ENCODE peak calls at places on chromosomes 7 and 10, in nine cellular contexts. N is endothelial cell of umbilical vein, D is hepatocyte, R is PC-3, Y is fibroblast of pulmonary artery, O is neural crest cell, K is HepG2, M is tibial artery, B is IMR-90. W is an unnamed sample.

GRCh38 chr10:33010132-33011037 is 52.4 kb upstream of the ITGB1 start:
- DNase-seq in K (peak; percentile 34), O (no peak), R (peak; percentile 100), Y (peak; percentile 72), N (peak; percentile 37), D (peak; percentile 54), B (peak; percentile 86), M (no peak), W (no peak)

GRCh38 chr10:100744136-100744979 is 1.0 kb upstream of the PAX2 start:
- DNase-seq in Y (no peak), O (no peak), N (no peak), D (no peak), R (no peak), K (no peak), B (no peak), M (no peak), W (no peak)

GRCh38 chr10:3763035-3763456 is 22.0 kb downstream of the KLF6 start:
- DNase-seq in K (no peak), O (no peak), M (no peak), B (peak; percentile 59), R (peak; percentile 85), Y (no peak), N (no peak), D (peak; percentile 2), W (no peak)

GRCh38 chr7:26191233-26191973 is 9.1 kb downstream of the HNRNPA2B1 start:
- DNase-seq in B (no peak), R (no peak), D (no peak), N (no peak), M (no peak), O (no peak), K (no peak), Y (no peak), W (no peak)

GRCh38 chr10:22271786-22272185 is 44.4 kb upstream of the COMMD3 start:
- DNase-seq in Y (no peak), N (no peak), O (no peak), M (no peak), K (no peak), D (no peak), B (no peak), R (no peak), W (no peak)

GRCh38 chr7:137169282-137169698 is 174.2 kb downstream of the PTN start:
- DNase-seq in R (peak; percentile 68), O (peak; percentile 58), B (peak; percentile 85), N (peak; percentile 53), D (peak; percentile 85), M (peak; percentile 21), Y (peak; percentile 88), K (peak; percentile 26), W (no peak)

GRCh38 chr10:96693431-96693830 is 26.9 kb downstream of the PIK3AP1 start:
- DNase-seq in R (no peak), B (no peak), M (no peak), K (no peak), N (no peak), Y (no peak), D (no peak), O (no peak), W (no peak)

GRCh38 chr7:17408904-17409290 is 110.4 kb downstream of the AHR start:
- DNase-seq in D (no peak), M (no peak), O (no peak), N (no peak), K (no peak), B (peak; percentile 46), Y (no peak), R (peak; percentile 45), W (no peak)

GRCh38 chr7:140593583-140593982 is 47.0 kb downstream of the DENND2A start:
- DNase-seq in Y (no peak), B (no peak), K (no peak), D (no peak), R (no peak), N (no peak), M (no peak), O (no peak), W (no peak)

GRCh38 chr10:104337527-104337984 is 709 bp downstream of the ITPRIP start:
- DNase-seq in K (no peak), D (no peak), R (peak; percentile 22), M (no peak), Y (peak; percentile 54), B (peak; percentile 37), O (no peak), N (peak; percentile 46), W (no peak)

GRCh38 chr7:149690688-149691446 is 82.5 kb downstream of the ZNF467 start:
- DNase-seq in M (no peak), K (peak; percentile 92), B (peak; percentile 71), R (peak; percentile 54), O (peak; percentile 50), D (peak; percentile 47), N (peak; percentile 3), Y (peak; percentile 76), W (no peak)

GRCh38 chr10:89301231-89301630 is 615 bp upstream of the IFIT2 start:
- DNase-seq in K (no peak), N (peak; percentile 46), M (peak; percentile 43), D (no peak), R (peak; percentile 26), O (no peak), Y (peak; percentile 66), B (peak; percentile 43), W (no peak)

GRCh38 chr10:124745678-124746077 is 1.5 kb upstream of the FAM53B start:
- DNase-seq in M (no peak), K (peak; percentile 56), Y (peak; percentile 79), R (peak; percentile 76), B (peak; percentile 72), N (peak; percentile 84), O (no peak), D (peak; percentile 74), W (no peak)

GRCh38 chr7:128919241-128919640 is 8.7 kb upstream of the KCP start:
- DNase-seq in O (no peak), N (no peak), Y (no peak), D (no peak), B (no peak), M (no peak), K (no peak), R (no peak), W (no peak)

GRCh38 chr7:128920913-128921582 is 10.5 kb upstream of the KCP start:
- DNase-seq in O (no peak), D (no peak), K (no peak), M (no peak), Y (no peak), B (no peak), R (no peak), N (no peak), W (no peak)

GRCh38 chr7:128918266-128918665 is 7.8 kb upstream of the KCP start:
- DNase-seq in K (no peak), Y (no peak), N (no peak), M (no peak), D (no peak), B (no peak), O (no peak), R (no peak), W (no peak)

GRCh38 chr7:128921866-128922440 is 11.4 kb upstream of the KCP start:
- DNase-seq in R (no peak), B (no peak), O (no peak), D (no peak), K (no peak), M (no peak), N (no peak), Y (no peak), W (no peak)

DNA sequence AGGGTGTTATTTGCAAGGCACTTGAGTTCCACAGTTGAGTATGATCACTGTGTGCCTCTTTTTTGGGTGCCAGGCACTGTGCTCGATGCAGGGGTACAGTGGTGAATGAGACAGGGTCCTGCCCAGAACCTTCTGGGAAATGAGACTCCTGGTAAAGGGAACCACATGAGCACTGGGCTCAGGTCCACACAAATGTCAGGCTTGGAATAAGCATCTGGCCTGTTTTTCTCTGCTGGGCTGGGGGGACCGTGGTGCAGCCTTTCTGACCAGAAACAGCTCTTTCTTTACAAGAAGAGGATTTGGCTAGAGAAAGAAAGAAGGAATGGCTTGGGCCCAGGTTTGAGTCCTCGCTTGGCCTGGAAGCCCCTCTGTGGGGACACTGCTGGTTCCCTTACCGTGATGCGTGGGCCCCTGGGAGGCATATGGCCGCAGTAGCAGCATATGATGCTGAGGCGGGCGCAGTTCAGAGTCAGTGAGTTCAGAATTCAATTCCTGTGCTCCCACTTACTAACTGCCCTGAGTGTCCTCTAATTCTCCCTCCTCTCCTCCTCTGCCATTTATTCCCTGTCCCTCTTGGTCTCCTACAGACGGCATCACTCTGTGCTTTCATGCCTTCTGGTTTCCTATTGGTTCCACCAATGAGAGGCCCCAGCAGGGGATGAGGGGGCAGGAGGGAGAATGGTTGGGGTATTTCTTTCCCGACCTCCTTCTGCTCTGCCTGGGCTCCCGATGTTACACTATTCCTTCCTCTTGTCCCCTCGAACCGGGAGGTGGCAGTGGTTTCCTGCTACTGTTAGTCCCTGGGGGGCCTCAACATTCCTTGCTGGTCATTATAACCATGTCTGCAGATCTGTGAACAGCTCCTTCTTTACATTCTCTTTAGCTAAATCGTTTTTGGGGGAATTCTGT is 9.6 kb upstream of the KCP start:
- DNase-seq in M (no peak), O (no peak), R (no peak), K (no peak), B (no peak), D (no peak), N (no peak), Y (no peak), W (no peak)
- TF ChIP-seq CTCF in M (no peak), O (no peak), R (no peak), K (peak; percentile 48), B (peak; percentile 2), D (no peak), N (no peak), Y (no peak), W (peak; percentile 56)

GRCh38 chr10:127649642-127650041 is 87.3 kb upstream of the FOXI2 start:
- DNase-seq in M (no peak), R (peak; percentile 13), N (peak; percentile 4), B (no peak), Y (no peak), D (no peak), O (peak; percentile 9), K (peak; percentile 14), W (no peak)
- TF ChIP-seq CTCF in M (no peak), R (peak; percentile 40), N (peak; percentile 28), B (no peak), Y (no peak), D (peak; percentile 14), O (peak; percentile 38), K (peak; percentile 52), W (peak; percentile 31)

GRCh38 chr10:49418328-49418727 is 22.4 kb upstream of the DRGX start:
- DNase-seq in Y (no peak), D (no peak), O (no peak), K (no peak), R (peak; percentile 53), M (no peak), N (no peak), B (no peak), W (no peak)
- TF ChIP-seq CTCF in Y (no peak), D (no peak), O (peak; percentile 49), K (no peak), R (peak; percentile 67), M (no peak), N (no peak), B (no peak), W (peak; percentile 49)

GRCh38 chr10:73401636-73402035 is 12.2 kb downstream of the ANXA7 start:
- DNase-seq in R (no peak), Y (no peak), D (no peak), K (no peak), M (no peak), O (no peak), N (no peak), B (no peak), W (no peak)

GRCh38 chr10:73399054-73399453 is 14.8 kb downstream of the ANXA7 start:
- DNase-seq in N (no peak), Y (no peak), R (no peak), O (no peak), K (no peak), M (no peak), D (no peak), B (no peak), W (no peak)

GRCh38 chr10:73398024-73398423 is 15.8 kb downstream of the ANXA7 start:
- DNase-seq in Y (no peak), D (no peak), B (no peak), O (no peak), K (no peak), R (peak; percentile 68), M (no peak), N (no peak), W (no peak)
- TF ChIP-seq CTCF in Y (peak; percentile 9), D (no peak), B (peak; percentile 12), O (peak; percentile 28), K (peak; percentile 44), R (peak; percentile 99), M (no peak), N (no peak), W (peak; percentile 45)